ENCODE peak calls at places on chromosomes 5 and 9, in nine cellular contexts. J, Z, L, D, F, P, G, K and U are unnamed samples.

GRCh38 chr9:106697799-106698591 is 165.0 kb upstream of the ZNF462 start:
- DNase-seq in P (no peak), D (peak), K (no peak), F (no peak), Z (no peak), J (peak), G (no peak), L (peak), U (no peak)

GRCh38 chr5:139698461-139699146 is 50.5 kb downstream of the CXXC5 start:
- DNase-seq in F (no peak), G (no peak), Z (no peak), J (peak), K (no peak), P (peak), L (peak), D (no peak), U (peak)

GRCh38 chr5:86838078-86838477 is 220.3 kb downstream of the COX7C start:
- DNase-seq in D (peak), L (no peak), K (no peak), P (no peak), Z (no peak), F (no peak), G (no peak), J (no peak), U (no peak)

GRCh38 chr9:104795082-104795481 is 31.2 kb downstream of the NIPSNAP3B start:
- DNase-seq in K (peak), D (no peak), G (no peak), P (no peak), L (no peak), J (no peak), F (no peak), Z (no peak), U (no peak)

GRCh38 chr5:140857177-140857986 is 1.7 kb downstream of the PCDHA10 start:
- DNase-seq in G (no peak), L (no peak), Z (no peak), D (no peak), K (no peak), F (no peak), J (no peak), P (no peak), U (no peak)

GRCh38 chr5:56910123-56910951 is 941 bp downstream of the SETD9 start:
- DNase-seq in K (peak), L (peak), G (no peak), P (peak), F (no peak), D (peak), Z (no peak), J (no peak), U (peak)

GRCh38 chr5:133799556-133799955 is 168.9 kb downstream of the C5orf15 start:
- DNase-seq in G (no peak), K (no peak), D (no peak), P (no peak), Z (no peak), L (no peak), J (no peak), F (no peak), U (no peak)

GRCh38 chr5:73822989-73823339 is 197.0 kb downstream of the ARHGEF28 start:
- DNase-seq in F (no peak), J (no peak), L (no peak), Z (no peak), G (no peak), P (no peak), K (no peak), D (no peak), U (no peak)

GRCh38 chr5:123512631-123513461 is 869 bp downstream of the CSNK1G3 start:
- DNase-seq in G (no peak), P (peak), F (peak), K (no peak), Z (peak), L (peak), D (peak), J (peak), U (peak)

GRCh38 chr5:96934695-96935555 is 955 bp upstream of the LNPEP start:
- DNase-seq in F (peak), P (peak), G (peak), K (peak), L (peak), Z (peak), D (peak), J (peak), U (peak)

GRCh38 chr5:123371575-123372179 is 51.5 kb downstream of the CEP120 start:
- DNase-seq in L (peak), D (peak), G (no peak), F (no peak), P (peak), K (no peak), Z (no peak), J (peak), U (peak)

GRCh38 chr5:346229-346935 is 24.9 kb downstream of the AHRR start:
- DNase-seq in F (no peak), L (no peak), K (no peak), P (peak), J (no peak), Z (no peak), G (no peak), D (no peak), U (no peak)

GRCh38 chr5:127683006-127683405 is 20.2 kb upstream of the CCDC192 start:
- DNase-seq in L (no peak), G (no peak), P (no peak), Z (no peak), K (no peak), F (no peak), D (peak), J (peak), U (no peak)

GRCh38 chr5:164636456-164636855 is 1131.0 kb downstream of the MAT2B start:
- DNase-seq in J (no peak), L (no peak), F (no peak), P (no peak), G (no peak), Z (no peak), K (no peak), D (no peak), U (no peak)

GRCh38 chr5:16179511-16179935 is at the start of gene MARCHF11:
- DNase-seq in D (peak), Z (no peak), G (no peak), L (peak), J (no peak), K (no peak), F (no peak), P (peak), U (no peak)

GRCh38 chr5:134242146-134242545 is 16.3 kb upstream of the PPP2CA start:
- DNase-seq in P (no peak), K (no peak), F (no peak), G (no peak), J (peak), Z (no peak), D (peak), L (no peak), U (no peak)

GRCh38 chr9:135500071-135500524 is 384 bp upstream of the MRPS2 start:
- DNase-seq in D (no peak), F (no peak), K (no peak), L (no peak), G (no peak), P (no peak), Z (no peak), J (no peak), U (no peak)

GRCh38 chr5:175840050-175840841 is 31.1 kb upstream of the CPLX2 start:
- DNase-seq in J (peak), D (no peak), L (no peak), K (peak), Z (no peak), F (no peak), G (no peak), P (peak), U (peak)

GRCh38 chr9:114611516-114612271 is 603 bp downstream of the TMEM268 start:
- DNase-seq in L (peak), P (peak), K (peak), Z (no peak), F (peak), J (peak), D (peak), G (no peak), U (peak)

GRCh38 chr5:89948977-89949376 is 460.6 kb downstream of the CETN3 start:
- DNase-seq in L (no peak), J (no peak), Z (no peak), D (no peak), F (no peak), G (no peak), P (no peak), K (no peak), U (no peak)

GRCh38 chr5:4053111-4053510 is 457.5 kb downstream of the IRX1 start:
- DNase-seq in K (no peak), J (no peak), Z (no peak), D (no peak), G (no peak), L (no peak), F (no peak), P (no peak), U (no peak)

GRCh38 chr9:89522261-89522978 is 24.5 kb upstream of the SEMA4D start:
- DNase-seq in P (no peak), J (no peak), K (peak), G (peak), D (peak), L (no peak), Z (peak), F (no peak), U (no peak)

GRCh38 chr5:16461782-16462181 is 3.8 kb downstream of the ZNF622 start:
- DNase-seq in F (no peak), P (no peak), Z (no peak), G (no peak), L (no peak), K (no peak), J (peak), D (no peak), U (no peak)